ENCODE peak calls at places on chromosomes 7 and 10, in ten cellular contexts. K is left lung; T is coronary artery; G is aorta; J is ascending aorta; V is uterus; P is H9; E is CD4-positive, alpha-beta T cell; B is right cardiac atrium; X is DND-41. O is an unnamed sample.

GRCh38 chr10:12835709-12836108 is 165.8 kb downstream of the CCDC3 start:
- DNase-seq in V (no peak), P (no peak), G (no peak), X (no peak), B (no peak), J (no peak), E (no peak), K (no peak), T (no peak), O (no peak)

GRCh38 chr10:63260860-63261251 is 127.7 kb downstream of the NRBF2 start:
- DNase-seq in K (no peak), T (no peak), G (no peak), E (no peak), X (no peak), V (no peak), J (no peak), B (no peak), P (no peak), O (no peak)

GRCh38 chr7:78585958-78586357 is 787.4 kb downstream of the PHTF2 start:
- DNase-seq in G (no peak), T (no peak), P (no peak), B (no peak), J (no peak), X (no peak), E (no peak), K (no peak), V (no peak), O (no peak)

GRCh38 chr10:70967591-70968588 is 79.5 kb upstream of the PCBD1 start:
- DNase-seq in E (no peak), P (peak), K (no peak), B (no peak), V (no peak), T (no peak), G (no peak), X (no peak), J (no peak), O (no peak)

GRCh38 chr10:63114031-63114814 is 18.9 kb upstream of the NRBF2 start:
- DNase-seq in B (peak), J (peak), E (no peak), G (peak), T (peak), K (no peak), X (no peak), P (no peak), V (peak), O (no peak)

GRCh38 chr7:41005381-41005901 is 697.4 kb downstream of the INHBA start:
- DNase-seq in X (no peak), K (no peak), T (no peak), G (no peak), E (no peak), V (no peak), J (no peak), B (peak), P (no peak), O (no peak)

GRCh38 chr10:99731296-99732032 is 463 bp downstream of the COX15 start:
- DNase-seq in J (no peak), B (no peak), V (no peak), E (no peak), P (no peak), G (no peak), K (no peak), T (no peak), X (no peak), O (no peak)

GRCh38 chr7:106841896-106842390 is 23.1 kb upstream of the PIK3CG start:
- DNase-seq in B (no peak), T (no peak), J (no peak), K (no peak), V (no peak), G (no peak), P (no peak), E (no peak), X (no peak), O (no peak)

GRCh38 chr7:93245525-93246432 is 13.6 kb downstream of the VPS50 start:
- DNase-seq in J (no peak), X (no peak), T (no peak), K (no peak), G (no peak), B (no peak), P (no peak), E (no peak), V (no peak), O (no peak)

GRCh38 chr10:91887075-91887899 is 22.0 kb downstream of the FGFBP3 start:
- DNase-seq in K (peak), B (peak), J (no peak), P (peak), T (no peak), V (peak), X (no peak), E (peak), G (peak), O (no peak)

GRCh38 chr10:110739811-110740271 is 95.7 kb downstream of the RBM20 start:
- DNase-seq in T (no peak), X (no peak), K (no peak), P (no peak), E (no peak), V (no peak), J (no peak), G (no peak), B (no peak), O (no peak)

GRCh38 chr7:10121641-10122040 is 852.0 kb upstream of the PHF14 start:
- DNase-seq in T (no peak), K (no peak), X (no peak), P (no peak), E (no peak), J (no peak), V (no peak), G (no peak), B (no peak), O (peak)

GRCh38 chr7:128410092-128410665 is 397 bp upstream of the IMPDH1 start:
- DNase-seq in P (no peak), J (no peak), E (peak), X (peak), G (peak), V (no peak), B (peak), K (peak), T (no peak), O (peak)

GRCh38 chr7:43195256-43195655 is 82.8 kb downstream of the HECW1 start:
- DNase-seq in J (no peak), E (no peak), X (no peak), P (no peak), T (no peak), K (no peak), B (no peak), G (no peak), V (no peak), O (no peak)

GRCh38 chr10:29083096-29083495 is 205.8 kb upstream of the LYZL1 start:
- DNase-seq in B (no peak), X (peak), T (no peak), V (no peak), K (no peak), P (no peak), G (no peak), J (no peak), E (no peak), O (no peak)

GRCh38 chr10:73106301-73106700 is 4.0 kb upstream of the NUDT13 start:
- DNase-seq in B (no peak), J (no peak), G (no peak), K (no peak), V (no peak), T (no peak), E (no peak), P (no peak), X (no peak), O (no peak)

GRCh38 chr10:20040012-20040411 is 223.8 kb downstream of the PLXDC2 start:
- DNase-seq in B (no peak), X (no peak), T (no peak), K (no peak), E (no peak), P (no peak), J (no peak), G (no peak), V (peak), O (no peak)

GRCh38 chr10:114714281-114714741 is 56.2 kb upstream of the ABLIM1 start:
- DNase-seq in E (no peak), T (no peak), K (no peak), P (no peak), X (no peak), B (no peak), G (no peak), J (no peak), V (no peak), O (no peak)

GRCh38 chr10:27240891-27241639 is 468 bp upstream of the ACBD5 start:
- DNase-seq in X (no peak), G (peak), E (no peak), J (no peak), P (peak), T (no peak), B (peak), V (no peak), K (peak), O (peak)

GRCh38 chr10:28214185-28214584 is 88.7 kb downstream of the MPP7 start:
- DNase-seq in J (no peak), X (no peak), P (no peak), K (no peak), T (no peak), G (no peak), E (no peak), V (no peak), B (no peak), O (no peak)

GRCh38 chr10:131056781-131057180 is 254.7 kb downstream of the TCERG1L start:
- DNase-seq in X (no peak), J (no peak), V (no peak), E (no peak), B (no peak), G (no peak), K (no peak), T (peak), P (no peak), O (no peak)

GRCh38 chr10:100645609-100646008 is 99.8 kb upstream of the PAX2 start:
- DNase-seq in G (no peak), T (no peak), P (no peak), X (no peak), J (no peak), K (no peak), V (no peak), B (no peak), E (no peak), O (no peak)

GRCh38 chr10:115710136-115710535 is 562.9 kb downstream of the GFRA1 start:
- DNase-seq in K (no peak), E (no peak), G (no peak), B (no peak), T (no peak), P (no peak), J (no peak), X (no peak), V (no peak), O (no peak)

GRCh38 chr10:3874988-3875841 is 90.2 kb upstream of the KLF6 start:
- DNase-seq in K (no peak), P (no peak), V (peak), T (no peak), E (no peak), X (peak), G (no peak), J (no peak), B (no peak), O (no peak)

GRCh38 chr7:33061282-33061928 is 1.2 kb downstream of the NT5C3A start:
- DNase-seq in P (no peak), T (no peak), B (no peak), E (no peak), V (no peak), J (no peak), X (no peak), G (no peak), K (no peak), O (no peak)

GRCh38 chr10:4183761-4184261 is 398.8 kb upstream of the KLF6 start:
- DNase-seq in G (no peak), B (no peak), V (no peak), J (no peak), X (no peak), P (no peak), E (no peak), K (no peak), T (no peak), O (no peak)

GRCh38 chr10:62327897-62328296 is 46.3 kb upstream of the ZNF365 start:
- DNase-seq in K (no peak), V (no peak), J (no peak), E (no peak), P (no peak), G (no peak), B (no peak), X (no peak), T (no peak), O (no peak)

GRCh38 chr7:70711441-70711840 is 420.5 kb upstream of the GALNT17 start:
- DNase-seq in K (no peak), T (no peak), J (no peak), E (no peak), V (no peak), P (no peak), G (no peak), B (no peak), X (no peak), O (no peak)

GRCh38 chr10:112361951-112362770 is 11.8 kb upstream of the ACSL5 start:
- DNase-seq in B (peak), V (peak), T (peak), K (no peak), J (no peak), X (no peak), P (peak), E (no peak), G (peak), O (no peak)

GRCh38 chr10:23283680-23284079 is 60.9 kb downstream of the C10orf67 start:
- DNase-seq in E (no peak), G (no peak), P (no peak), V (no peak), K (no peak), X (no peak), B (no peak), J (no peak), T (no peak), O (no peak)
- H3K27ac ChIP-seq in E (no peak), G (no peak), P (no peak), V (no peak), K (no peak), X (no peak), B (no peak), J (no peak), T (no peak), O (no peak)

GRCh38 chr10:103620891-103621777 is 127.6 kb downstream of the NEURL1 start:
- DNase-seq in E (no peak), T (no peak), K (peak), P (no peak), V (no peak), B (peak), G (no peak), X (no peak), J (no peak), O (no peak)

GRCh38 chr10:103622286-103622685 is 128.8 kb downstream of the NEURL1 start:
- DNase-seq in V (no peak), T (no peak), E (no peak), G (no peak), B (peak), P (no peak), X (no peak), K (peak), J (no peak), O (no peak)

GRCh38 chr10:103620357-103620749 is 126.8 kb downstream of the NEURL1 start:
- DNase-seq in T (no peak), V (no peak), B (no peak), J (no peak), X (no peak), G (no peak), E (no peak), P (no peak), K (peak), O (no peak)

GRCh38 chr10:103621778-103622115 is 128.2 kb downstream of the NEURL1 start:
- DNase-seq in P (no peak), K (no peak), E (no peak), J (no peak), G (no peak), B (peak), T (no peak), X (no peak), V (no peak), O (no peak)

GRCh38 chr10:103622935-103623574 is 129.6 kb downstream of the NEURL1 start:
- DNase-seq in V (no peak), X (no peak), P (no peak), K (peak), J (no peak), B (no peak), G (no peak), T (no peak), E (no peak), O (no peak)
- H3K27ac ChIP-seq in V (peak), X (no peak), P (no peak), K (no peak), J (peak), B (no peak), G (no peak), T (peak), E (no peak), O (no peak)

GRCh38 chr7:130741336-130741995 is 7.5 kb upstream of the KLF14 start:
- DNase-seq in V (no peak), K (no peak), E (no peak), P (no peak), B (no peak), J (no peak), T (no peak), G (no peak), X (no peak), O (no peak)
- H3K27ac ChIP-seq in V (no peak), K (peak), E (no peak), P (no peak), B (no peak), J (no peak), T (no peak), G (no peak), X (no peak), O (no peak)

DNA sequence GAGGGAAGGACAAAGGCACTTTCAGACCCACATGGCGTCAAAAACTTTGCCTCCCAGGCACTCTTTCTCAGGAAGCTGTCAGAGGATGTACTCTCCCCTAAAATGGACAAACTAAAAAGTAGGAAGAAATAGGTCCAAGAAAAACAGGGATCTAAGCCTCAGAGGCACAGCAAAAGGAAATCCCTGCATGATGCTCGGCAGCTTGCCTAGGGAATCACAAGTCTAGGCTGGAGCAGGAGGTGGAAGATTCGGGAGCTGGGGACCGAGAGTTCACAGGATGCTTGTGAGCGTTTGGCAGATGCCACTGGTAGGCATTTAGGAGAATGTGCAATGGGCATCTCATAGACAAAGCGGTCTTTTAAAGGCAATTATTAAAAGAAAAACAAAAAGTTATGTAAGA is 60.8 kb downstream of the ATXN7L1 start:
- DNase-seq in G (no peak), E (no peak), J (no peak), X (no peak), K (no peak), T (no peak), P (no peak), B (no peak), V (no peak), O (no peak)
- H3K27ac ChIP-seq in G (no peak), E (no peak), J (no peak), X (no peak), K (no peak), T (no peak), P (no peak), B (no peak), V (no peak), O (no peak)

DNA sequence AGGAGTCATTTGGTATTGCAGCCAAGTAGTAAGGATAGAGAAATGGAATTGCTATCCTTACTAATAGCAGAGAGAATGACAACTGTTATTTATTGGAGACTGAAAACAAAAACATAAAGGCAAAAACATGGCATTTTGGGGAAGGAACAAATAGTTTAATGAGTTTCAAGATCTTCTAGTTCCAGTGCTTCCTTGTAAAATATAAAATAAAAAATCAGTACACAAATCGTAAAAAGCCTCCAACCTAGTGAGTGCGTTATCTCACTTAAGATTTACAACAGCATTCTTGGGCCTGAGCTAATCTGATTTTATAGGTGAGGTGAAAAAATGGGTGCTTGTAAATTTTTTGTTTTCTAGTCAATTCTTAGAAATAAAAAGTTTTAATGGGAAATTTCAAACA is 3.3 kb downstream of the RBM33 start:
- DNase-seq in P (no peak), K (no peak), T (no peak), J (no peak), B (no peak), E (no peak), V (no peak), G (no peak), X (no peak), O (no peak)
- H3K27ac ChIP-seq in P (no peak), K (no peak), T (no peak), J (no peak), B (no peak), E (no peak), V (no peak), G (no peak), X (no peak), O (no peak)

GRCh38 chr7:157361537-157361936 is 24.7 kb downstream of the DNAJB6 start:
- DNase-seq in K (no peak), X (no peak), G (no peak), J (no peak), P (no peak), E (no peak), B (no peak), T (no peak), V (no peak), O (no peak)

GRCh38 chr7:157359581-157359980 is 22.8 kb downstream of the DNAJB6 start:
- DNase-seq in V (no peak), J (no peak), X (no peak), T (no peak), P (no peak), G (no peak), E (no peak), B (no peak), K (no peak), O (no peak)

GRCh38 chr7:157366722-157367121 is 29.9 kb downstream of the DNAJB6 start:
- DNase-seq in P (no peak), J (no peak), X (no peak), V (no peak), K (no peak), T (no peak), B (no peak), G (no peak), E (no peak), O (no peak)

GRCh38 chr7:157360483-157361025 is 23.8 kb downstream of the DNAJB6 start:
- DNase-seq in V (no peak), J (no peak), B (no peak), X (no peak), G (no peak), K (no peak), E (no peak), T (no peak), P (no peak), O (no peak)

DNA sequence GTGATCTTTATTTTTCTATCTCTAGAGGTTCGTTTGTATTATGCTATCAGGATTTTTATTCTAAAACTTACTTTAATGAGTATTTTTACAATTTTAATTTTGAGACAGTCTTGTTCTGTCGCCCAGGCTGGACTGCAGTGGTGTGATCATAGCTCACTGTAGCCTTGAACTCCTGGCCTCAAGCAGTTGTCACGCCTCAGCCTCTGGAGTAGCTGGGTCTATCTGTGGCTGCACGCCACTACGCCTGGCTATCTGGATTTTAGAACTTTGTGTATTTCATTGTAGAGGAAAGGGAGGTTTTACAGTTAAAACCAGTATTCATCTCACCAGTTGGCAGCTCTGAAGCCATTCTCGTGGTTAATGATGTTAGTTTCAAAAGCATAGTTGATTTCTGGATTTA is 25.9 kb downstream of the DNAJB6 start:
- DNase-seq in P (no peak), E (no peak), T (no peak), V (no peak), G (no peak), J (no peak), X (no peak), B (no peak), K (no peak), O (no peak)
- H3K27ac ChIP-seq in P (no peak), E (no peak), T (no peak), V (no peak), G (no peak), J (no peak), X (no peak), B (no peak), K (no peak), O (no peak)

GRCh38 chr7:56091591-56091990 is 1.2 kb downstream of the PHKG1 start:
- DNase-seq in K (no peak), T (peak), P (no peak), E (no peak), V (no peak), G (peak), X (no peak), B (peak), J (peak), O (peak)
- H3K27ac ChIP-seq in K (no peak), T (peak), P (no peak), E (no peak), V (peak), G (peak), X (no peak), B (peak), J (peak), O (peak)